ENCODE peak calls at places on chromosomes 3 and 15, in six cellular contexts. K is NB4, Q is transverse colon, I is adrenal gland, M is suprapubic skin, Y is heart left ventricle. S is an unnamed sample.

GRCh38 chr3:181930105-181930504 is 218.4 kb downstream of the SOX2 start:
- DNase-seq in K (no peak), Q (no peak), I (no peak), M (no peak), Y (no peak), S (no peak)

GRCh38 chr15:87118424-87118823 is 1038.8 kb downstream of the AGBL1 start:
- DNase-seq in K (no peak), Q (no peak), I (no peak), M (no peak), Y (no peak), S (no peak)

GRCh38 chr3:138941259-138941885 is 5.6 kb downstream of the FOXL2 start:
- DNase-seq in K (peak), Q (peak), I (no peak), M (no peak), Y (no peak), S (peak)

GRCh38 chr15:89514186-89514585 is 17.8 kb upstream of the RHCG start:
- DNase-seq in K (no peak), Q (no peak), I (no peak), M (no peak), Y (no peak), S (no peak)

GRCh38 chr3:123169492-123169929 is 32.2 kb upstream of the SEC22A start:
- DNase-seq in K (no peak), Q (no peak), I (no peak), M (no peak), Y (no peak), S (no peak)

GRCh38 chr15:89783111-89783860 is 7.2 kb downstream of the MESP2 start:
- DNase-seq in K (peak), Q (no peak), I (no peak), M (no peak), Y (no peak), S (no peak)

GRCh38 chr3:53109822-53110771 is 20.1 kb downstream of the RFT1 start:
- DNase-seq in K (peak), Q (peak), I (peak), M (no peak), Y (no peak), S (peak)

GRCh38 chr3:45583021-45583851 is 11.3 kb upstream of the LIMD1 start:
- DNase-seq in K (no peak), Q (peak), I (peak), M (no peak), Y (peak), S (peak)

GRCh38 chr3:141743305-141743704 is 5.2 kb downstream of the RNF7 start:
- DNase-seq in K (no peak), Q (no peak), I (no peak), M (no peak), Y (no peak), S (no peak)

GRCh38 chr3:70606018-70606417 is 293.6 kb upstream of the MDFIC2 start:
- DNase-seq in K (no peak), Q (no peak), I (no peak), M (no peak), Y (no peak), S (no peak)

GRCh38 chr3:32281570-32282106 is 43.2 kb downstream of the CMTM8 start:
- DNase-seq in K (no peak), Q (no peak), I (peak), M (no peak), Y (no peak), S (no peak)

GRCh38 chr3:43919067-43919466 is 228.3 kb downstream of the ABHD5 start:
- DNase-seq in K (peak), Q (no peak), I (no peak), M (no peak), Y (no peak), S (no peak)

GRCh38 chr3:140135461-140135860 is 200.5 kb downstream of the CLSTN2 start:
- DNase-seq in K (no peak), Q (no peak), I (no peak), M (no peak), Y (no peak), S (no peak)

GRCh38 chr15:89898628-89899302 is 5.0 kb upstream of the AP3S2 start:
- DNase-seq in K (peak), Q (peak), I (peak), M (no peak), Y (no peak), S (peak)

GRCh38 chr3:148756306-148756705 is 58.6 kb downstream of the AGTR1 start:
- DNase-seq in K (peak), Q (no peak), I (no peak), M (no peak), Y (no peak), S (no peak)

GRCh38 chr15:77749236-77749997 is 116.7 kb upstream of the LINGO1 start:
- DNase-seq in K (peak), Q (no peak), I (no peak), M (no peak), Y (no peak), S (no peak)

GRCh38 chr15:85112997-85113396 is 131.3 kb downstream of the PDE8A start:
- DNase-seq in K (no peak), Q (no peak), I (no peak), M (no peak), Y (no peak), S (no peak)

GRCh38 chr15:70016511-70016994 is 81.2 kb downstream of the TLE3 start:
- DNase-seq in K (no peak), Q (peak), I (no peak), M (no peak), Y (no peak), S (no peak)

GRCh38 chr3:38528457-38528856 is 32.3 kb downstream of the EXOG start:
- DNase-seq in K (peak), Q (no peak), I (no peak), M (no peak), Y (no peak), S (no peak)
- TF ChIP-seq CTCF in K (peak), Q (no peak), I (no peak), M (no peak), Y (no peak), S (no peak)

GRCh38 chr3:55974421-55974820 is 487.3 kb upstream of the WNT5A start:
- DNase-seq in K (no peak), Q (no peak), I (no peak), M (no peak), Y (no peak), S (no peak)
- TF ChIP-seq POLR2A in K (no peak), Q (no peak), I (no peak), M (no peak), Y (no peak), S (no peak)

DNA sequence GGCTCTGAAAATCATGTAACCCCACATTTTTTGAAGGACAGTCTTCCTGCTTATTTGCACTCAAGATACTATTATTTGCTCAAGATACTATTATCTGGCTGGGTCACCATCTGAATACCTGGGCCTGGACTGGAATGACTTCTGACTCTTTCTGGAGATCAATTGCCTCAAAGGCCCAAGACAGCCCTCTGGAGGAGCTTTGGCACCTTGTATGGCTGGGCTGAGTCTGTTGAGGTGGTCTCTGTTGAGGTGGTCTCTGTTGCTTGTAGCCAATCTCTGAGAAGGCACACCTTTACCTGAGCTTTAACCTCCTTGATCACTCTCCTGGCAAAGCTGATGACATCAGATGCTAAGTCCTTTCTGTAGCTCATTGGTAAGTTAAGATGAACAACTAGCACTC is 33.0 kb downstream of the SPATA12 start:
- DNase-seq in K (no peak), Q (no peak), I (no peak), M (no peak), Y (no peak), S (no peak)
- TF ChIP-seq CTCF in K (no peak), Q (no peak), I (no peak), M (no peak), Y (no peak), S (no peak)

GRCh38 chr3:50365080-50365841 is 5.9 kb upstream of the TMEM115 start:
- DNase-seq in K (no peak), Q (peak), I (peak), M (peak), Y (peak), S (peak)
- TF ChIP-seq POLR2A in K (no peak), Q (peak), I (no peak), M (no peak), Y (no peak), S (no peak)

GRCh38 chr3:51391566-51392300 is 648 bp downstream of the RBM15B start:
- DNase-seq in K (peak), Q (peak), I (peak), M (no peak), Y (peak), S (no peak)

GRCh38 chr3:51390186-51390585 is 899 bp upstream of the RBM15B start:
- DNase-seq in K (no peak), Q (no peak), I (no peak), M (no peak), Y (no peak), S (no peak)

GRCh38 chr3:51391075-51391565 is at the start of gene RBM15B:
- DNase-seq in K (peak), Q (peak), I (peak), M (peak), Y (peak), S (peak)

GRCh38 chr3:51389423-51390183 is 1.5 kb upstream of the RBM15B start:
- DNase-seq in K (peak), Q (peak), I (peak), M (no peak), Y (peak), S (peak)

DNA sequence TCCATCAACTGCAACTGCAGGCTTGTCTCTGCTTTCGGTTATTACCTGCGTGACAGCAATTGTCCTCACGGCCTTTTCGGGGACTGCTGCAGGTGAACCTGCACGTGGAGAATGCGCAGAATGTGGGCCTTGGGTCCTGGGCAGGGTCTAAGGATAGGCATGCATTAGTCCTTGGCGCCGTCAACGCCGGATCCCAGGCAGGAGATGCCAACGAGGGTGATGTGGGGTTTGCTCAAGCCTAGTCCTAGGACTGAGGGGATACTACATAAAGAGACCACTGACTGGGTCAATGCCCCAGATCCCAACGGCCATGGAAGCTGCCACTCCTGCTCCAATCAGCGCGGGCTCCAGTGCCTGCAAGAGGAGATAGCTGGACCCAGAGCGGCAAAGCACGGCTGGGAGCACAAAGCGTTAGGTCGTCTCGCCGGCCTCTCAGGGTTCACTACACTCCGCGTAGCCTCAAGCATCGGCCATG is 448 bp upstream of the RBM15B start:
- DNase-seq in K (no peak), Q (no peak), I (no peak), M (no peak), Y (no peak), S (no peak)
- TF ChIP-seq CTCF in K (no peak), Q (no peak), I (no peak), M (peak), Y (peak), S (no peak)

GRCh38 chr3:46995901-46996562 is 16.6 kb downstream of the NBEAL2 start:
- DNase-seq in K (no peak), Q (no peak), I (no peak), M (no peak), Y (no peak), S (peak)
- TF ChIP-seq POLR2A in K (no peak), Q (no peak), I (no peak), M (no peak), Y (no peak), S (no peak)

S was measured in right lobe of liver.